ENCODE peak calls at places on chromosomes 5 and 9, in five cellular contexts. O is amygdala; S is effector CD4-positive, alpha-beta T cell; T is LoVo; E is HT-29. J is an unnamed sample.
A peak's percentile ranks its signal among the peaks of the same experiment; 100 is the strongest.

GRCh38 chr9:12722131-12722530 is 28.9 kb downstream of the TYRP1 start:
- DNase-seq in O (no peak), S (no peak), T (peak; percentile 14), E (no peak), J (no peak)

GRCh38 chr5:109619024-109619460 is 70.7 kb upstream of the MAN2A1 start:
- DNase-seq in O (no peak), S (no peak), T (no peak), E (no peak), J (no peak)

GRCh38 chr5:129400395-129400983 is 59.6 kb upstream of the ADAMTS19 start:
- DNase-seq in O (no peak), S (no peak), T (peak; percentile 19), E (no peak), J (no peak)

GRCh38 chr9:109488791-109489492 is 9.2 kb downstream of the PTPN3 start:
- DNase-seq in O (no peak), S (no peak), T (no peak), E (peak; percentile 41), J (no peak)

GRCh38 chr9:116494815-116495634 is 192.1 kb upstream of the TRIM32 start:
- DNase-seq in O (no peak), S (no peak), T (peak; percentile 47), E (peak; percentile 24), J (no peak)

GRCh38 chr9:2526071-2526862 is 95.3 kb upstream of the VLDLR start:
- DNase-seq in O (no peak), S (no peak), T (no peak), E (no peak), J (no peak)

GRCh38 chr5:174589011-174589410 is 135.4 kb upstream of the MSX2 start:
- DNase-seq in O (no peak), S (no peak), T (no peak), E (no peak), J (no peak)

GRCh38 chr9:80085668-80086067 is 513.9 kb downstream of the TLE4 start:
- DNase-seq in O (no peak), S (no peak), T (no peak), E (no peak), J (no peak)

GRCh38 chr5:177995691-177996595 is at the start of gene PROP1:
- DNase-seq in O (no peak), S (no peak), T (no peak), E (no peak), J (no peak)

GRCh38 chr9:8224381-8224791 is 424.8 kb upstream of the DMAC1 start:
- DNase-seq in O (no peak), S (no peak), T (no peak), E (no peak), J (no peak)

GRCh38 chr5:157267025-157267424 is 1.1 kb downstream of the CYFIP2 start:
- DNase-seq in O (no peak), S (no peak), T (no peak), E (no peak), J (no peak)

GRCh38 chr5:14373685-14374084 is 207.9 kb upstream of the OTULINL start:
- DNase-seq in O (no peak), S (no peak), T (no peak), E (no peak), J (no peak)